ENCODE peak calls at places on chromosomes 4 and X, in nine cellular contexts. M is GM12892, B is lower leg skin, O is K562, R is H1, L is tibial nerve, I is thyroid gland, K is right lobe of liver, S is breast epithelium. E is an unnamed sample.

GRCh38 chr4:70725633-70726032 is 3.9 kb downstream of the RUFY3 start:
- DNase-seq in M (no peak), B (no peak), O (no peak), R (no peak), L (no peak), I (no peak), K (no peak), S (no peak), E (no peak)

GRCh38 chr4:144819591-144819990 is 173.6 kb downstream of the HHIP start:
- DNase-seq in M (no peak), B (no peak), O (no peak), R (no peak), L (no peak), I (no peak), K (no peak), S (no peak), E (no peak)

GRCh38 chrX:125137521-125137920 is 182.2 kb upstream of the TEX13C start:
- DNase-seq in M (no peak), B (no peak), O (no peak), R (no peak), L (no peak), I (no peak), K (no peak), S (no peak), E (no peak)

GRCh38 chr4:37836838-37837413 is 10.4 kb downstream of the PGM2 start:
- DNase-seq in M (no peak), B (no peak), O (no peak), R (no peak), L (no peak), I (no peak), K (no peak), S (no peak), E (no peak)

GRCh38 chr4:132059227-132059626 is 1089.9 kb upstream of the PCDH10 start:
- DNase-seq in M (no peak), B (no peak), O (no peak), R (no peak), L (no peak), I (no peak), K (no peak), S (no peak), E (no peak)

GRCh38 chr4:103032575-103032974 is 13.1 kb upstream of the SLC9B1 start:
- DNase-seq in M (no peak), B (no peak), O (peak; percentile 53), R (no peak), L (no peak), I (peak; percentile 13), K (no peak), S (no peak), E (no peak)

GRCh38 chrX:150012647-150013046 is 74.4 kb upstream of the EOLA2 start:
- DNase-seq in M (no peak), B (no peak), O (no peak), R (no peak), L (no peak), I (no peak), K (no peak), S (no peak), E (no peak)

GRCh38 chr4:102553982-102554381 is 52.8 kb downstream of the NFKB1 start:
- DNase-seq in M (no peak), B (no peak), O (no peak), R (no peak), L (no peak), I (no peak), K (no peak), S (no peak), E (no peak)

GRCh38 chrX:133437771-133438170 is 22.5 kb upstream of the GPC4 start:
- DNase-seq in M (no peak), B (no peak), O (no peak), R (no peak), L (no peak), I (no peak), K (no peak), S (no peak), E (no peak)

GRCh38 chr4:8472689-8473197 is 32.2 kb downstream of the TRMT44 start:
- DNase-seq in M (no peak), B (no peak), O (no peak), R (no peak), L (peak; percentile 34), I (peak; percentile 87), K (no peak), S (no peak), E (peak; percentile 44)

GRCh38 chrX:12956704-12957541 is 18.0 kb upstream of the TMSB4X start:
- DNase-seq in M (peak; percentile 55), B (no peak), O (peak; percentile 84), R (no peak), L (no peak), I (peak; percentile 3), K (no peak), S (no peak), E (no peak)
- TF ChIP-seq POLR2A in M (peak; percentile 46), B (no peak), O (peak; percentile 43), R (no peak), L (no peak), I (no peak), K (no peak), S (no peak), E (no peak)

DNA sequence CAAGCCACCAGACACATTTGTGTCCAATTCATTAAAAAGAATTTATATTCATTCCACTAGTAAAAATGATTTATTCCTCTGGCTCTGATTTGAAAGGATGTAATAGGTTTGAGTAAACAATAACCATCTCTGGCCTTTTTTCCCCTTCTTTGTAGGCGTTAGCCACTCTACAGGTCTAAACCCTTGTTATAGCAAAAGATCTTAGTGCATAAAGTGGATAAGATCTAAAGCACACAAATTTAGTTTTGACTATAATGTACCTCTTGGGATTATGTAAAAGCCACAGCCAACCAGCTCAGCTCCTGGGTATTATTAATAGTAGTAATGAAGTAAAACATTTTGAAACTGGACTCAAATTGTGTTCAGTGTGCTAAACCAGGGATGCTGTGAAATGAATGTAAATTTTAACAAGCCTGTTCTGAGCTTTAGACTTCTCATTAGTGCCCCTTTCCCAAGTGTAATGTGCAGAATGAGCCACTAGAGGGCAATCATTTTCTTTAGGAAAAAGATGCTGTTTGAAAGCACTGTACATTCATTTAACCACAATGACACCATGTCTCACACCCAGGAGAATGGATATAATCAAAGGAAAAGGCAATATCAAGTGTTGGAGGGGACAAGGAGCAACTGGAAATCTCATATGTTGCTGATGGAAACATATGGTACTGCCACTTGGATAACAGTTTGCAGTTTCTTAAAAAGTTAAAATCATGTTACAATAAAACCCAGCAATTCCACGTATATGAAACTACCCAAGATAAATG is 69.7 kb downstream of the KLHL8 start:
- DNase-seq in M (peak; percentile 17), B (peak; percentile 71), O (peak; percentile 51), R (peak; percentile 64), L (peak; percentile 95), I (peak; percentile 39), K (no peak), S (no peak), E (peak; percentile 5)
- TF ChIP-seq POLR2A in M (no peak), B (no peak), O (no peak), R (no peak), L (no peak), I (no peak), K (no peak), S (no peak), E (no peak)

DNA sequence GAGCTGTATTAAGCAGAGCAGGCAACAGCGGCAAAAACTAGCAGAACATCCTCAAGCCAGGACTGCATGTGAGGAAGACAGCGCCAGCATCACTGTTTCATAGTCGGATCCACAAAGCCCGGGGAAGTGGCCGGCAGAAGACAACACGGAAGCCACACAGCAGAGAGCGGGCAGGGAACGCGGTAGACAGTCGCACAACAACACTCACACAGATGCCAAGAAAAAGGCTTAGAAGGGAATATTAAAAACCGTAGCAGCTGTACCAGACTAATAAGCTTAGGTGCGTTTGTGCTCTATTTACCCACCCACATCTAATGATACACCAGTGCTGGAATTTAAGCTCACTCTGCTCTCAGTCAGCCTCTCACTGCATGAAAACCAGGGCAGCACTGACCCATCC is 16.0 kb downstream of the ZFYVE28 start:
- DNase-seq in M (no peak), B (no peak), O (no peak), R (no peak), L (no peak), I (no peak), K (no peak), S (no peak), E (no peak)
- TF ChIP-seq POLR2A in M (no peak), B (no peak), O (no peak), R (no peak), L (no peak), I (no peak), K (no peak), S (no peak), E (no peak)

GRCh38 chrX:101658661-101659477 is 781 bp downstream of the ARMCX2 start:
- DNase-seq in M (peak; percentile 45), B (peak; percentile 50), O (peak; percentile 72), R (peak; percentile 74), L (peak; percentile 65), I (peak; percentile 83), K (peak; percentile 55), S (peak; percentile 62), E (peak; percentile 72)
- TF ChIP-seq POLR2A in M (no peak), B (no peak), O (no peak), R (no peak), L (peak; percentile 66), I (no peak), K (no peak), S (no peak), E (peak; percentile 50)

GRCh38 chrX:109362101-109362500 is 119.8 kb downstream of the GUCY2F start:
- DNase-seq in M (no peak), B (no peak), O (no peak), R (no peak), L (no peak), I (no peak), K (no peak), S (no peak), E (no peak)
- TF ChIP-seq POLR2A in M (no peak), B (no peak), O (no peak), R (no peak), L (no peak), I (no peak), K (no peak), S (no peak), E (no peak)

GRCh38 chr4:10460313-10461047 is 3.3 kb upstream of the ZNF518B start:
- DNase-seq in M (no peak), B (no peak), O (peak; percentile 30), R (no peak), L (no peak), I (no peak), K (no peak), S (no peak), E (no peak)

GRCh38 chr4:10459305-10459704 is 2.1 kb upstream of the ZNF518B start:
- DNase-seq in M (no peak), B (no peak), O (peak; percentile 25), R (no peak), L (no peak), I (no peak), K (no peak), S (no peak), E (no peak)

GRCh38 chr4:10461850-10462400 is 4.7 kb upstream of the ZNF518B start:
- DNase-seq in M (no peak), B (no peak), O (no peak), R (peak; percentile 62), L (no peak), I (no peak), K (no peak), S (no peak), E (no peak)

GRCh38 chr4:10462876-10463275 is 5.7 kb upstream of the ZNF518B start:
- DNase-seq in M (no peak), B (no peak), O (no peak), R (no peak), L (no peak), I (no peak), K (no peak), S (no peak), E (no peak)

GRCh38 chr4:10461091-10461849 is 4.0 kb upstream of the ZNF518B start:
- DNase-seq in M (peak; percentile 81), B (no peak), O (peak; percentile 85), R (peak; percentile 86), L (peak; percentile 10), I (peak; percentile 40), K (peak; percentile 57), S (no peak), E (no peak)
- TF ChIP-seq POLR2A in M (no peak), B (no peak), O (peak; percentile 62), R (no peak), L (no peak), I (no peak), K (no peak), S (no peak), E (no peak)